ENCODE peak calls at places on chromosomes 5 and 9, in four cellular contexts. P is ovary, B is neuronal stem cell, N is aorta. H is an unnamed sample.

GRCh38 chr9:28093141-28093540 is 519.9 kb upstream of the C9orf72 start:
- DNase-seq in N (no peak), B (no peak), P (no peak), H (no peak)

GRCh38 chr5:78636682-78637081 is 11.9 kb downstream of the LHFPL2 start:
- DNase-seq in B (no peak), P (no peak), N (no peak), H (no peak)

GRCh38 chr9:32218100-32218767 is 166.2 kb upstream of the ACO1 start:
- DNase-seq in P (no peak), B (no peak), N (no peak), H (no peak)

GRCh38 chr9:78620764-78621163 is 323.8 kb downstream of the PSAT1 start:
- DNase-seq in N (no peak), B (no peak), P (no peak), H (no peak)

GRCh38 chr5:176436641-176437040 is 11.5 kb upstream of the FAF2 start:
- DNase-seq in B (no peak), P (no peak), N (no peak), H (peak)

GRCh38 chr5:78696637-78697036 is 48.1 kb upstream of the LHFPL2 start:
- DNase-seq in P (no peak), N (no peak), B (no peak), H (no peak)

GRCh38 chr5:42824347-42824976 is 12.8 kb upstream of the SELENOP start:
- DNase-seq in N (no peak), P (no peak), B (no peak), H (no peak)

GRCh38 chr9:73714294-73714693 is 562.6 kb downstream of the ANXA1 start:
- DNase-seq in B (no peak), N (no peak), P (no peak), H (no peak)

GRCh38 chr5:5276471-5276870 is 136.3 kb downstream of the ADAMTS16 start:
- DNase-seq in B (no peak), N (no peak), P (no peak), H (no peak)

GRCh38 chr5:83340511-83340918 is 131.0 kb upstream of the VCAN start:
- DNase-seq in B (no peak), P (no peak), N (no peak), H (peak)

GRCh38 chr5:115767424-115767823 is 49.0 kb downstream of the CDO1 start:
- DNase-seq in N (no peak), B (no peak), P (no peak), H (no peak)

GRCh38 chr5:124738751-124739559 is 7.5 kb downstream of the ZNF608 start:
- DNase-seq in P (no peak), B (peak), N (no peak), H (no peak)

GRCh38 chr9:13118294-13118693 is 161.2 kb downstream of the MPDZ start:
- DNase-seq in N (no peak), P (no peak), B (no peak), H (no peak)

GRCh38 chr9:89602978-89603628 is 1.7 kb upstream of the GADD45G start:
- DNase-seq in N (peak), P (peak), B (peak), H (peak)
- H3K4me3 ChIP-seq in N (peak), P (peak), B (no peak), H (no peak)

DNA sequence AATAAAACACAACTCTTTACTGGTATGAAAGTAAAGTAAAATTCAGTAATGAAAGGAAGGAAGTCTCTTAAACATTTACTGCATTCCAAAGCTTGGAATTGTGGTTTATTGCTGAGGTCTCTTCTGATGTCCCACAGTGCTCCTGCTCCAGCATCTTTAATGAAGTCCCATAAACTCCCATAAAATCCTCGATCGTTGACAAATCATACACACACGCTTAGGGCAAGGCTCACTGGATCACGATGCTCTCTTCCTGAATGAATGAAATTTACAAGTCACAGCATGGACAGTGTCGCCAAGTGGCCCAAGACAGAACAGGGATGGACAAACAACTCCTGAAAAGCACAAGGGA is 213.3 kb downstream of the CRB2 start:
- DNase-seq in N (no peak), P (no peak), B (no peak), H (no peak)
- H3K4me3 ChIP-seq in N (no peak), P (no peak), B (no peak), H (no peak)

GRCh38 chr9:21993007-21993406 is 1.2 kb downstream of the CDKN2A start:
- DNase-seq in P (no peak), B (no peak), N (no peak), H (no peak)
- H3K4me3 ChIP-seq in P (no peak), B (no peak), N (no peak), H (no peak)

GRCh38 chr9:109113239-109113638 is 6.5 kb downstream of the TMEM245 start:
- DNase-seq in B (no peak), P (no peak), N (no peak), H (no peak)

GRCh38 chr9:109115931-109116541 is 3.7 kb downstream of the TMEM245 start:
- DNase-seq in B (no peak), N (peak), P (peak), H (no peak)

GRCh38 chr9:109110326-109111014 is 9.3 kb downstream of the TMEM245 start:
- DNase-seq in P (no peak), B (no peak), N (no peak), H (no peak)

GRCh38 chr9:109114670-109115069 is 5.1 kb downstream of the TMEM245 start:
- DNase-seq in P (no peak), N (no peak), B (no peak), H (no peak)

GRCh38 chr9:109113892-109114609 is 5.7 kb downstream of the TMEM245 start:
- DNase-seq in N (no peak), B (no peak), P (no peak), H (no peak)
- H3K4me3 ChIP-seq in N (no peak), B (no peak), P (no peak), H (no peak)

GRCh38 chr9:134888603-134889195 is 8.1 kb downstream of the FCN2 start:
- DNase-seq in B (no peak), N (no peak), P (no peak), H (no peak)

GRCh38 chr9:134891016-134891589 is 10.5 kb downstream of the FCN2 start:
- DNase-seq in B (no peak), P (no peak), N (no peak), H (no peak)

GRCh38 chr9:134891713-134892112 is 11.1 kb downstream of the FCN2 start:
- DNase-seq in N (no peak), P (no peak), B (no peak), H (no peak)

GRCh38 chr9:134887686-134888602 is 7.3 kb downstream of the FCN2 start:
- DNase-seq in P (no peak), N (no peak), B (no peak), H (no peak)

GRCh38 chr9:134889386-134890214 is 9.0 kb downstream of the FCN2 start:
- DNase-seq in N (no peak), B (no peak), P (no peak), H (no peak)
- H3K4me3 ChIP-seq in N (no peak), B (no peak), P (no peak), H (no peak)

GRCh38 chr9:136108648-136109266 is 9.9 kb downstream of the TMEM250 start:
- DNase-seq in P (no peak), B (no peak), N (no peak), H (no peak)

GRCh38 chr9:136111910-136112309 is 6.8 kb downstream of the TMEM250 start:
- DNase-seq in B (no peak), N (no peak), P (no peak), H (no peak)

GRCh38 chr9:136111190-136111589 is 7.5 kb downstream of the TMEM250 start:
- DNase-seq in B (no peak), P (no peak), N (no peak), H (no peak)

GRCh38 chr9:136109351-136110081 is 9.2 kb downstream of the TMEM250 start:
- DNase-seq in B (no peak), N (peak), P (peak), H (peak)

GRCh38 chr9:136110082-136111061 is 8.3 kb downstream of the TMEM250 start:
- DNase-seq in B (no peak), N (no peak), P (no peak), H (no peak)
- H3K4me3 ChIP-seq in B (no peak), N (no peak), P (peak), H (peak)

GRCh38 chr9:121138973-121139372 is 62.7 kb downstream of the RAB14 start:
- DNase-seq in B (no peak), N (no peak), P (no peak), H (no peak)

GRCh38 chr9:121141706-121142105 is 60.0 kb downstream of the RAB14 start:
- DNase-seq in N (no peak), B (no peak), P (no peak), H (no peak)

GRCh38 chr9:121135642-121136041 is 60.9 kb downstream of the CNTRL start:
- DNase-seq in N (no peak), B (no peak), P (no peak), H (no peak)

GRCh38 chr9:121133104-121133816 is 58.5 kb downstream of the CNTRL start:
- DNase-seq in B (no peak), N (peak), P (no peak), H (peak)

GRCh38 chr9:121138561-121138960 is 63.1 kb downstream of the RAB14 start:
- DNase-seq in B (no peak), N (no peak), P (no peak), H (no peak)
- H3K4me3 ChIP-seq in B (no peak), N (no peak), P (no peak), H (no peak)

DNA sequence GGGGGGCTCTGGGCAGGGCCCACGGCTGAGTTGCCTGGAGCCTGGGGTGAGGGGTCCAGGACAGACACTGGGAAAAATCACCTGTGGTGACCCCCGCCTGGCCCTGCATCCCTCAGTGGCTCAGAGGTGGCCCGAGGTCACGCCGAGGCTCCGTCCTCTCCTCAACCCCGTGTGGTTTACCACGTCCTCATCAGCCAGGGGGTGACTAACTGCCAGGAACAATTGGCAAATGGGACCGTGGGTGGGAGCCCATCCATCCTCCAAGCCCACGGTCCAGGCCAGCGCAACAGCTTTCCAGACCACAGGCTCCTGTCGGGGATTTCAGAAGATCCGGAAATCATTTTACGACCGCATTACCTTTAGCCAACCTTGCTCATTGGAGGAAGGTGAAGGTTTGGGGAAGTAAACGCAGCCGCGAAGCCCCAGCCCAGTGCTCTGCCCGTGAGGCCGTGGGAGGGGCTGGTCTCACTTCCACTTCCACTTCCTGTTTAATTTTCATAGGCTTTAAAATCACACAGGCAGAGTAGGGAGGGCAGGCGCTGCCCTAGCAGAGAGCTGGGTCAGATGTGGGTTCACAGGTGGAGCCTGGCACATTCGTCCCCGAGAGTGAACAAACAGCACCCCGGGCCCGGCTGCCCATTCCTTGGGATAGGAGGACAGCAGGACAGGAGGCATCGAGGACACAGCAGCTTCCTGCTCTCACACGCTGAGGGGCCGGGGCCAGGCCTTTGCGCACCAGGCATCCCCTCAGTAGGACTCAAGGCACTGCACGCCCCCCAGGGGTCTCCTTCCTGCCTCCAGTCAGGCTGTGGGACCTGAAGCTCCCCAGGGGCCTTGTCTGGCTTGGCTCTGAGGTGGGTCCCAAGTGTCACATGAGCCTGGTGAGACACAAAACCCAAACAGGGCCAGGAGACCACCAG is 19.8 kb upstream of the SLC9A3 start:
- DNase-seq in B (no peak), N (peak), P (no peak), H (no peak)
- H3K4me3 ChIP-seq in B (no peak), N (no peak), P (no peak), H (no peak)